ENCODE peak calls at places on chromosome 7, in four cellular contexts. One of them, this sample, is unnamed.

GRCh38 chr7:128792471-128793183 is 859 bp downstream of the CCDC136 start:
- DNase-seq in cerebellar cortex: peak
- DNase-seq in G401: peak
- DNase-seq in tibial artery: no peak
- DNase-seq in this sample: no peak

GRCh38 chr7:2813350-2814185 is 30.5 kb downstream of the GNA12 start:
- DNase-seq in cerebellar cortex: no peak
- DNase-seq in G401: no peak
- DNase-seq in tibial artery: no peak
- DNase-seq in this sample: no peak

GRCh38 chr7:95693551-95694333 is 78.6 kb upstream of the DYNC1I1 start:
- DNase-seq in cerebellar cortex: no peak
- DNase-seq in G401: no peak
- DNase-seq in tibial artery: no peak
- DNase-seq in this sample: no peak

GRCh38 chr7:148442933-148443332 is 147.6 kb upstream of the C7orf33 start:
- DNase-seq in cerebellar cortex: no peak
- DNase-seq in G401: no peak
- DNase-seq in tibial artery: no peak
- DNase-seq in this sample: no peak

GRCh38 chr7:116446179-116446855 is 53.2 kb upstream of the CAV2 start:
- DNase-seq in cerebellar cortex: no peak
- DNase-seq in G401: no peak
- DNase-seq in tibial artery: no peak
- DNase-seq in this sample: no peak

GRCh38 chr7:46492460-46492859 is 571.4 kb upstream of the IGFBP3 start:
- DNase-seq in cerebellar cortex: no peak
- DNase-seq in G401: no peak
- DNase-seq in tibial artery: no peak
- DNase-seq in this sample: no peak

GRCh38 chr7:26153246-26153822 is 1.3 kb downstream of the NFE2L3 start:
- DNase-seq in cerebellar cortex: no peak
- DNase-seq in G401: peak
- DNase-seq in tibial artery: no peak
- DNase-seq in this sample: no peak

GRCh38 chr7:70856889-70857511 is 274.9 kb upstream of the GALNT17 start:
- DNase-seq in cerebellar cortex: peak
- DNase-seq in G401: peak
- DNase-seq in tibial artery: peak
- DNase-seq in this sample: peak

GRCh38 chr7:84916161-84916560 is 270.7 kb downstream of the SEMA3D start:
- DNase-seq in cerebellar cortex: no peak
- DNase-seq in G401: no peak
- DNase-seq in tibial artery: no peak
- DNase-seq in this sample: no peak

GRCh38 chr7:2760098-2760889 is 72.3 kb downstream of the AMZ1 start:
- DNase-seq in cerebellar cortex: peak
- DNase-seq in G401: peak
- DNase-seq in tibial artery: peak
- DNase-seq in this sample: peak

GRCh38 chr7:158228131-158228530 is 359.5 kb downstream of the PTPRN2 start:
- DNase-seq in cerebellar cortex: no peak
- DNase-seq in G401: no peak
- DNase-seq in tibial artery: no peak
- DNase-seq in this sample: no peak

GRCh38 chr7:18693826-18694225 is 198.3 kb downstream of the HDAC9 start:
- DNase-seq in cerebellar cortex: no peak
- DNase-seq in G401: no peak
- DNase-seq in tibial artery: no peak
- DNase-seq in this sample: no peak

GRCh38 chr7:22576941-22577927 is 77.2 kb upstream of the STEAP1B start:
- DNase-seq in cerebellar cortex: no peak
- DNase-seq in G401: no peak
- DNase-seq in tibial artery: peak
- DNase-seq in this sample: peak

GRCh38 chr7:27921081-27921836 is 181.3 kb downstream of the TAX1BP1 start:
- DNase-seq in cerebellar cortex: peak
- DNase-seq in G401: peak
- DNase-seq in tibial artery: no peak
- DNase-seq in this sample: peak